ENCODE peak calls at places on chromosomes 13 and 19, in seven cellular contexts. R, X, B, F, Z, L and D are unnamed samples.
A peak's percentile ranks its signal among the peaks of the same experiment; 100 is the strongest.

GRCh38 chr13:80973721-80974120 is 632.8 kb upstream of the SPRY2 start:
- DNase-seq in L (no peak), Z (no peak), X (no peak), R (no peak), F (no peak), B (no peak), D (no peak)

GRCh38 chr13:80276371-80277289 is 64.3 kb downstream of the SPRY2 start:
- DNase-seq in R (no peak), L (peak; percentile 33), F (no peak), Z (no peak), X (no peak), B (no peak), D (no peak)

GRCh38 chr13:40479196-40479845 is 187.1 kb downstream of the FOXO1 start:
- DNase-seq in X (no peak), B (no peak), R (no peak), L (peak; percentile 39), F (peak; percentile 77), Z (no peak), D (no peak)

GRCh38 chr19:677201-677600 is 1.0 kb downstream of the FSTL3 start:
- DNase-seq in X (peak; percentile 82), R (peak; percentile 78), F (no peak), Z (no peak), L (peak; percentile 69), B (no peak), D (peak; percentile 58)

GRCh38 chr19:15550847-15551182 is 42.5 kb downstream of the CYP4F22 start:
- DNase-seq in R (no peak), Z (no peak), X (no peak), F (no peak), B (no peak), L (no peak), D (peak; percentile 28)

GRCh38 chr13:26589754-26590153 is 32.3 kb downstream of the WASF3 start:
- DNase-seq in X (no peak), L (no peak), Z (no peak), B (no peak), R (no peak), F (no peak), D (no peak)

GRCh38 chr13:79548886-79549285 is 67.9 kb downstream of the NDFIP2 start:
- DNase-seq in Z (no peak), B (no peak), L (no peak), R (no peak), X (peak; percentile 47), F (no peak), D (no peak)

GRCh38 chr13:74288361-74288911 is 154.2 kb upstream of the KLF12 start:
- DNase-seq in X (peak; percentile 14), F (no peak), R (peak; percentile 26), L (no peak), Z (no peak), B (peak; percentile 5), D (no peak)

GRCh38 chr13:77065456-77066147 is 38.6 kb upstream of the FBXL3 start:
- DNase-seq in R (no peak), Z (no peak), B (no peak), X (no peak), L (no peak), F (no peak), D (no peak)

GRCh38 chr13:35804901-35805300 is 326.3 kb downstream of the DCLK1 start:
- DNase-seq in L (no peak), Z (no peak), F (no peak), B (no peak), R (no peak), X (no peak), D (no peak)

GRCh38 chr19:10501971-10502523 is 1.1 kb downstream of the KEAP1 start:
- DNase-seq in R (peak; percentile 85), F (peak; percentile 65), Z (peak; percentile 30), X (peak; percentile 49), L (peak; percentile 76), B (no peak), D (peak; percentile 81)

GRCh38 chr13:30997697-30998547 is 65.5 kb downstream of the TEX26 start:
- DNase-seq in X (no peak), B (no peak), R (peak; percentile 47), L (no peak), Z (no peak), F (no peak), D (no peak)

GRCh38 chr13:114115191-114115671 is 17.2 kb downstream of the RASA3 start:
- DNase-seq in X (peak; percentile 81), L (no peak), F (no peak), Z (no peak), B (no peak), R (no peak), D (peak; percentile 18)

GRCh38 chr19:11192957-11193939 is 4.1 kb downstream of the KANK2 start:
- DNase-seq in R (no peak), F (no peak), X (no peak), B (no peak), Z (no peak), L (no peak), D (no peak)

GRCh38 chr19:46299004-46299509 is 2.2 kb downstream of the HIF3A start:
- DNase-seq in L (peak; percentile 93), F (peak; percentile 85), B (no peak), R (peak; percentile 98), X (peak; percentile 96), Z (no peak), D (peak; percentile 94)

GRCh38 chr13:30696278-30697176 is 38.8 kb upstream of the ALOX5AP start:
- DNase-seq in Z (no peak), R (peak; percentile 45), B (no peak), X (no peak), L (no peak), F (no peak), D (no peak)

GRCh38 chr19:21202865-21203494 is 61.1 kb downstream of the ZNF431 start:
- DNase-seq in R (no peak), F (no peak), B (peak; percentile 6), X (peak; percentile 15), Z (no peak), L (peak; percentile 19), D (peak; percentile 41)

GRCh38 chr13:111664060-111664459 is 343.6 kb downstream of the TEX29 start:
- DNase-seq in X (no peak), F (peak; percentile 76), R (no peak), Z (no peak), B (no peak), L (no peak), D (no peak)

GRCh38 chr19:55688422-55689218 is 13.6 kb downstream of the EPN1 start:
- DNase-seq in L (peak; percentile 68), X (no peak), F (peak; percentile 71), Z (no peak), B (no peak), R (peak; percentile 14), D (peak; percentile 90)

GRCh38 chr13:47213057-47213456 is 316.2 kb upstream of the HTR2A start:
- DNase-seq in F (no peak), X (no peak), B (no peak), L (no peak), R (no peak), Z (no peak), D (no peak)

GRCh38 chr19:6099633-6100032 is 10.7 kb downstream of the RFX2 start:
- DNase-seq in L (no peak), F (no peak), Z (no peak), R (no peak), X (no peak), B (no peak), D (no peak)

GRCh38 chr13:44249439-44249838 is 124.2 kb upstream of the SERP2 start:
- DNase-seq in Z (no peak), B (no peak), F (no peak), R (peak; percentile 71), L (no peak), X (peak; percentile 90), D (peak; percentile 75)

GRCh38 chr13:26050568-26051230 is 1.1 kb downstream of the SHISA2 start:
- DNase-seq in B (no peak), X (no peak), R (no peak), F (no peak), Z (no peak), L (peak; percentile 33), D (peak; percentile 23)

GRCh38 chr19:3434630-3435553 is 45.4 kb downstream of the SMIM24 start:
- DNase-seq in B (peak; percentile 89), X (peak; percentile 93), R (peak; percentile 96), F (peak; percentile 95), L (peak; percentile 99), Z (peak; percentile 95), D (peak; percentile 96)

GRCh38 chr13:31775686-31776085 is 36.4 kb downstream of the RXFP2 start:
- DNase-seq in Z (no peak), B (no peak), L (no peak), F (no peak), X (no peak), R (peak; percentile 58), D (peak; percentile 14)

GRCh38 chr13:94315188-94315587 is 164.3 kb downstream of the DCT start:
- DNase-seq in X (no peak), B (no peak), F (no peak), Z (no peak), L (no peak), R (no peak), D (no peak)